ENCODE peak calls at places on chromosomes 7 and 10, in four cellular contexts. Q is H1, M is K562, H is SK-N-SH. O is an unnamed sample.

GRCh38 chr10:126199221-126199998 is 188.9 kb downstream of the ADAM12 start:
- DNase-seq in H (no peak), Q (no peak), M (peak), O (no peak)

GRCh38 chr7:150909192-150909591 is 56.9 kb downstream of the AOC1 start:
- DNase-seq in Q (no peak), M (no peak), H (peak), O (no peak)

GRCh38 chr10:127474501-127474900 is 74.6 kb upstream of the NPS start:
- DNase-seq in H (no peak), M (no peak), Q (no peak), O (no peak)

GRCh38 chr10:48531486-48531885 is 73.4 kb downstream of the ARHGAP22 start:
- DNase-seq in M (no peak), H (no peak), Q (no peak), O (no peak)

GRCh38 chr10:62803993-62804383 is 532 bp upstream of the ADO start:
- DNase-seq in Q (no peak), H (no peak), M (no peak), O (no peak)

GRCh38 chr7:28806841-28807240 is 151.3 kb downstream of the TRIL start:
- DNase-seq in M (no peak), H (no peak), Q (no peak), O (no peak)

GRCh38 chr7:142811154-142811737 is 40.5 kb downstream of the PRSS2 start:
- DNase-seq in H (peak), M (peak), Q (no peak), O (no peak)

GRCh38 chr7:232571-233455 is 40.4 kb downstream of the FAM20C start:
- DNase-seq in H (no peak), Q (no peak), M (no peak), O (no peak)

GRCh38 chr7:105734233-105734632 is 142.2 kb downstream of the ATXN7L1 start:
- DNase-seq in Q (no peak), M (no peak), H (no peak), O (no peak)

GRCh38 chr7:155090647-155091046 is 20.5 kb downstream of the HTR5A start:
- DNase-seq in H (no peak), M (no peak), Q (no peak), O (no peak)

GRCh38 chr10:60312818-60313588 is 76.7 kb downstream of the ANK3 start:
- DNase-seq in H (no peak), Q (no peak), M (peak), O (no peak)

GRCh38 chr7:134651991-134652390 is 5.3 kb downstream of the BPGM start:
- DNase-seq in M (no peak), Q (no peak), H (no peak), O (no peak)

GRCh38 chr10:102133373-102134195 is 744 bp downstream of the PPRC1 start:
- DNase-seq in H (peak), M (peak), Q (no peak), O (peak)

GRCh38 chr7:44962483-44963251 is 16.1 kb downstream of the MYO1G start:
- DNase-seq in H (peak), M (no peak), Q (no peak), O (peak)

GRCh38 chr7:28835800-28836199 is 122.3 kb downstream of the TRIL start:
- DNase-seq in Q (no peak), H (no peak), M (no peak), O (no peak)

GRCh38 chr7:41428330-41428729 is 274.6 kb downstream of the INHBA start:
- DNase-seq in Q (no peak), H (no peak), M (no peak), O (no peak)

GRCh38 chr10:76553700-76554470 is 1083.7 kb downstream of the KCNMA1 start:
- DNase-seq in M (no peak), Q (no peak), H (peak), O (no peak)

GRCh38 chr7:12570529-12571461 is at the start of gene SCIN:
- DNase-seq in Q (no peak), H (peak), M (no peak), O (peak)

GRCh38 chr10:114271779-114272167 is 32.7 kb downstream of the VWA2 start:
- DNase-seq in Q (no peak), H (no peak), M (no peak), O (no peak)

GRCh38 chr7:106655703-106656498 is 5.1 kb downstream of the CCDC71L start:
- DNase-seq in Q (no peak), H (no peak), M (no peak), O (no peak)

GRCh38 chr7:12640299-12641096 is 46.9 kb upstream of the ARL4A start:
- DNase-seq in Q (no peak), H (no peak), M (no peak), O (no peak)

GRCh38 chr10:119235381-119235780 is 28.0 kb downstream of the GRK5 start:
- DNase-seq in H (no peak), Q (no peak), M (no peak), O (no peak)

DNA sequence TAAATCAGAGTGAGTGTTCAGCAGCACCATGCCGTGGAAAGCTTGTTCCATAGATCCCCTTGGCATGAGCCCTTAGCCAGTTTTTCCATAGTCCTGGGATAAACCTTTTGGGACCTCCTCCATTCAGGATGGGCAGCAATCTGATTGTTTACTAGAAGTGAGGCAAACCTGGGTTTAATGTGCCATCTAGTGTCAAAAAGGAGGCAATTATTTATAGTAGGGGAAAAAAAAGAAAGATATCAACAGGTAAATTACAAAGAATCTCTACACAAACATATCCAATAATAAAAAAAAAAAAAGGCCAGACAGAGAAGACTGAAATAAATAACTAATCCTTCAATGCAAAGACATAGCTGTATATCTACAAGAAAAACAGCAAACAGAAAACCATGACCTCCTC is 229.0 kb upstream of the STK17A start:
- DNase-seq in Q (no peak), M (no peak), H (no peak), O (no peak)
- TF ChIP-seq TEAD4 in Q (no peak), M (no peak), H (no peak), O (no peak)

DNA sequence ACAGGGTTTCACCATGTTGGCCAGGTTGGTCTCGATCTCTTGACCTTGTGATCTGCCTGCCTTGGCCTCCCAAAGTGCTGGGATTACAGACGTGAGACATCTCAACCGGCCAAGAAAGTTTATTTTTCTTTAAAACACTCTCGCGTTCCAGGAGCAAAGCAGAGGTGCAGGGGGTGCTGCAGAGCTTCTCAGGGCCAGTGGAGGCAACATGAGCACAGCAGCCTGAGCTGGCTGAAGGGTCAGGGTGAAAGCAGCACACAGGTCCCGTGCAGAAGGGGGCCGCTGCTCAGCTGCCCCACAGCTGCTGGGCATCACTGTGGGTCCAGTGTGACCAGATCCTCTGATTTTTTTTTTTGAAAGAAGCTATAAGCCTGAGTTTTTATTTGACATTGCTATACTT is 46.1 kb downstream of the EPHB4 start:
- DNase-seq in H (peak), Q (no peak), M (no peak), O (no peak)
- TF ChIP-seq TEAD4 in H (no peak), Q (no peak), M (no peak), O (no peak)

GRCh38 chr7:1696671-1697498 is 26.8 kb downstream of the ELFN1 start:
- DNase-seq in H (peak), M (no peak), Q (no peak), O (peak)

GRCh38 chr7:1698221-1698620 is 28.1 kb downstream of the ELFN1 start:
- DNase-seq in H (peak), M (no peak), Q (no peak), O (no peak)

GRCh38 chr7:1695800-1696454 is 25.9 kb downstream of the ELFN1 start:
- DNase-seq in Q (no peak), M (no peak), H (peak), O (no peak)

GRCh38 chr7:1698951-1699350 is 28.9 kb downstream of the ELFN1 start:
- DNase-seq in M (no peak), Q (no peak), H (no peak), O (no peak)

GRCh38 chr7:1697499-1698125 is 27.5 kb downstream of the ELFN1 start:
- DNase-seq in M (no peak), H (peak), Q (no peak), O (no peak)
- TF ChIP-seq TEAD4 in M (no peak), H (no peak), Q (no peak), O (no peak)

GRCh38 chr10:79360499-79361342 is 13.5 kb downstream of the PPIF start:
- DNase-seq in M (no peak), Q (no peak), H (no peak), O (no peak)
- TF ChIP-seq TEAD4 in M (no peak), Q (no peak), H (no peak), O (no peak)

DNA sequence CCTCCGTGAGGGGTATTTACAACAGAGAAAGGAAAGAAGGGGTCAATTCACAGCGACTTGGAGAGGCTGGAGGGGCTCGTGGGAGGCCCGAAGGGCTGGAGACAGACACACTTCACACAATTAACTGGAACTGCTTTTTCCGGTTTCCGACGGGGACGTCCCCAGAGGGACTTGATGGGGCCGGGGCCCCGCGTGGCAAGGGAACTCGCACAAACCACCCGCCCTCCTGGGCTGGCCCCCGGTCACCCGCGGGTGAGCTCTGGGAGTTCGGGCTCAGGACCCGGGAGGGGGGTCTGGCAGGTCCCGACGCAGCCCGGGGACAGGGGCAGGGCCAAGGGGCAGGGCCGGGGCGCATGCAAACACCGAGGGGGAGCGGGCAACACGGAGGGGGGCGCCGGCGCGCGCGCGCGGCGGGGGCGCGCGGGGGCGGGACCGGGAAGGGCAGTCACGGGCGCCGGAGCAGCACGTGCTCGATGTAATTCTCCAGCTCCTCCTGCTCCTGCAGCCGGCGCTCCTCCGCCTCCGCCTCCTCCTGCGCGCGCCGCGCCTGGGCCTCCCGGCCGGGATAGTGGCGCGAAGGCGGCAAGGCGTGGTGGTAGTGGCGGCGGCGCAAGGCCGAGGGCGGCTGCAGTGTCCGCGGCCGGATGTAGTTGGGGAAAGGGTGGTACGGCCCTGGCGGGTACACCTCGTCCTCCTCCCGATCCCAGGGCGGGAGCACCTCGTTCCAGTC is 2.7 kb downstream of the VGF start:
- DNase-seq in H (peak), M (peak), Q (no peak), O (peak)
- TF ChIP-seq TEAD4 in H (no peak), M (no peak), Q (no peak), O (peak)

DNA sequence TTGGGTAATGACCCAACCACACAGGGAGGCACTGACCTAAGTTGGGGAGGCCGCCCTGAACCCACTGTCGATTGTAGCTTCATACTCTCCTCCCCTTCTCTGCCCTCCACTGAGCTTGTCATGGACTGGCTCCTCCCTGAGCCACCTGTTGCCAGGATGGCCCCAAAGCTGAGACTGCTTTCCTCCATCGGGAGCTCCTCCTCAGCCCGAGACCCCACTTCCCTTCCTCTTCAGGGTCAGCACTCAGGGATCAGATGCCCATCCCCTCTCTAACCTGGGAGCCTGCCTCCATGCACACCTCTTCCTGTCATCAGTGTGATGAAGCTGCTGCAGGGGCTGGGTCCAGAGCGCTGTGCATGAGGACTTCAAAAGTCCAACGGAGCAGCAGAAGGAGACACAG is 201.0 kb downstream of the WDR37 start:
- DNase-seq in Q (no peak), H (no peak), M (no peak), O (no peak)
- TF ChIP-seq TEAD4 in Q (no peak), H (no peak), M (no peak), O (no peak)

GRCh38 chr10:88473989-88474883 is 108.9 kb downstream of the RNLS start:
- DNase-seq in Q (no peak), H (no peak), M (no peak), O (no peak)
- TF ChIP-seq TEAD4 in Q (no peak), H (peak), M (no peak), O (no peak)

DNA sequence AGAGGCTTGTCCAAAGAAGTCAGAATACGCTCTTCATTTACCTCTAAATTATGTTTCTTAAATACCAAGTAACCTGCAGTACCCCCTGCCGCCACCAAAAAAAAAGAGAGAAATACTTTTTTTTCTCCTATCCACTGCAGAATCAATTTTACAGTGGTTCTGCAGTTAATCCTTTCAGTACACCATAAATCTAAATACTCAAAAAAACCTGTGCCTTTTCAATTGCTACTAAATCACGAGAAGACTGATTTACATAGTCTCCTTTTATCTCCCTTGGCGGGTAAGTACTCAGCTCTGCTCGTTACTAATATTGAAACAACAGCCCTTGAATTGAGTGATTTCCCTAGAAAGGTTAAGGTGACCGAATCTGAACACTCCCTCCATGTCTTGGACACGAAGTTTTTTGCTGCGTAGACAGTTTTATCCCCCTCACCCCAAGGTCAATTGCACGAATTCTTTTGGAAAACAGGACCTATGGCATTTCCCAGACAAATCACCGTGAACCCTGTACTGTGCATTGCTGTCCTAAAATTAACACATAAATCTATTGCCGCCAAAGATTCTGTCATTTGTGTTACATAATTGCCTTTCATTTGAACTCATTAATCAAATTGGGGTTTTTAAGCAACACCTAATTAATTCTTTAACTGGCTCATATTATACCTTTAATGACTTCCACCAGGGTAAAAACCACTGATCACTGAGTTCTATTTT is 517 bp upstream of the VIM start:
- DNase-seq in Q (no peak), H (peak), M (no peak), O (no peak)
- TF ChIP-seq TEAD4 in Q (no peak), H (no peak), M (no peak), O (no peak)

O was measured in WTC11.